ENCODE peak calls at places on chromosomes 7 and 10, in nine cellular contexts. J is suprapubic skin, V is SK-N-SH, G is spleen, A is stomach, R is sigmoid colon, H is endothelial cell of umbilical vein, D is GM12878, O is K562. X is an unnamed sample.
A peak's percentile ranks its signal among the peaks of the same experiment; 100 is the strongest.

GRCh38 chr10:125087897-125088215 is 72.5 kb downstream of the CTBP2 start:
- DNase-seq in J (no peak), V (no peak), G (no peak), A (peak; percentile 20), R (peak; percentile 57), H (no peak), D (no peak), O (no peak), X (no peak)

GRCh38 chr10:103758294-103758681 is 97.1 kb downstream of the SH3PXD2A start:
- DNase-seq in J (no peak), V (no peak), G (no peak), A (no peak), R (no peak), H (peak; percentile 44), D (no peak), O (no peak), X (no peak)

GRCh38 chr10:93548376-93549071 is 17.9 kb upstream of the FFAR4 start:
- DNase-seq in J (no peak), V (no peak), G (no peak), A (no peak), R (no peak), H (peak; percentile 50), D (no peak), O (no peak), X (no peak)

GRCh38 chr10:49550563-49550962 is 11.6 kb upstream of the ERCC6 start:
- DNase-seq in J (no peak), V (no peak), G (no peak), A (no peak), R (no peak), H (peak; percentile 64), D (no peak), O (no peak), X (no peak)

GRCh38 chr10:79273603-79274002 is 73.7 kb upstream of the PPIF start:
- DNase-seq in J (no peak), V (no peak), G (no peak), A (no peak), R (peak; percentile 79), H (no peak), D (no peak), O (no peak), X (no peak)

GRCh38 chr7:71682181-71682580 is 550.2 kb downstream of the GALNT17 start:
- DNase-seq in J (no peak), V (no peak), G (no peak), A (no peak), R (no peak), H (no peak), D (no peak), O (no peak), X (no peak)

GRCh38 chr7:17948503-17949238 is 8.4 kb upstream of the SNX13 start:
- DNase-seq in J (no peak), V (no peak), G (no peak), A (no peak), R (no peak), H (no peak), D (no peak), O (no peak), X (no peak)

GRCh38 chr7:147539685-147540084 is 1050.9 kb upstream of the C7orf33 start:
- DNase-seq in J (no peak), V (no peak), G (no peak), A (no peak), R (no peak), H (no peak), D (no peak), O (no peak), X (no peak)

GRCh38 chr10:78231930-78232329 is 198.3 kb downstream of the RPS24 start:
- DNase-seq in J (no peak), V (no peak), G (no peak), A (no peak), R (no peak), H (no peak), D (no peak), O (no peak), X (no peak)

GRCh38 chr10:5510281-5511072 is 11.1 kb upstream of the CALML5 start:
- DNase-seq in J (no peak), V (no peak), G (no peak), A (no peak), R (peak; percentile 68), H (no peak), D (no peak), O (no peak), X (no peak)

GRCh38 chr10:74322565-74322964 is 171.5 kb downstream of the ADK start:
- DNase-seq in J (no peak), V (no peak), G (no peak), A (no peak), R (no peak), H (no peak), D (no peak), O (no peak), X (no peak)

GRCh38 chr10:110368002-110368401 is 63.3 kb upstream of the SMNDC1 start:
- DNase-seq in J (no peak), V (no peak), G (no peak), A (no peak), R (no peak), H (peak; percentile 86), D (no peak), O (peak; percentile 60), X (no peak)

GRCh38 chr7:1945558-1945957 is 275.5 kb downstream of the ELFN1 start:
- DNase-seq in J (no peak), V (no peak), G (peak; percentile 71), A (no peak), R (peak; percentile 11), H (no peak), D (no peak), O (no peak), X (no peak)

GRCh38 chr10:96122824-96123223 is 7.3 kb upstream of the ZNF518A start:
- DNase-seq in J (no peak), V (no peak), G (no peak), A (no peak), R (no peak), H (peak; percentile 14), D (no peak), O (no peak), X (no peak)

GRCh38 chr10:116728526-116729096 is 13.8 kb downstream of the HSPA12A start:
- DNase-seq in J (no peak), V (no peak), G (no peak), A (no peak), R (peak; percentile 42), H (no peak), D (no peak), O (no peak), X (no peak)

GRCh38 chr7:83072576-83073517 is 89.8 kb downstream of the PCLO start:
- DNase-seq in J (no peak), V (peak; percentile 25), G (no peak), A (no peak), R (no peak), H (no peak), D (no peak), O (no peak), X (no peak)

GRCh38 chr10:100307716-100308115 is 21.2 kb upstream of the BLOC1S2 start:
- DNase-seq in J (no peak), V (no peak), G (no peak), A (no peak), R (no peak), H (no peak), D (no peak), O (no peak), X (no peak)

GRCh38 chr7:30241767-30242166 is 42.6 kb upstream of the ZNRF2 start:
- DNase-seq in J (no peak), V (no peak), G (no peak), A (no peak), R (no peak), H (no peak), D (no peak), O (no peak), X (no peak)

DNA sequence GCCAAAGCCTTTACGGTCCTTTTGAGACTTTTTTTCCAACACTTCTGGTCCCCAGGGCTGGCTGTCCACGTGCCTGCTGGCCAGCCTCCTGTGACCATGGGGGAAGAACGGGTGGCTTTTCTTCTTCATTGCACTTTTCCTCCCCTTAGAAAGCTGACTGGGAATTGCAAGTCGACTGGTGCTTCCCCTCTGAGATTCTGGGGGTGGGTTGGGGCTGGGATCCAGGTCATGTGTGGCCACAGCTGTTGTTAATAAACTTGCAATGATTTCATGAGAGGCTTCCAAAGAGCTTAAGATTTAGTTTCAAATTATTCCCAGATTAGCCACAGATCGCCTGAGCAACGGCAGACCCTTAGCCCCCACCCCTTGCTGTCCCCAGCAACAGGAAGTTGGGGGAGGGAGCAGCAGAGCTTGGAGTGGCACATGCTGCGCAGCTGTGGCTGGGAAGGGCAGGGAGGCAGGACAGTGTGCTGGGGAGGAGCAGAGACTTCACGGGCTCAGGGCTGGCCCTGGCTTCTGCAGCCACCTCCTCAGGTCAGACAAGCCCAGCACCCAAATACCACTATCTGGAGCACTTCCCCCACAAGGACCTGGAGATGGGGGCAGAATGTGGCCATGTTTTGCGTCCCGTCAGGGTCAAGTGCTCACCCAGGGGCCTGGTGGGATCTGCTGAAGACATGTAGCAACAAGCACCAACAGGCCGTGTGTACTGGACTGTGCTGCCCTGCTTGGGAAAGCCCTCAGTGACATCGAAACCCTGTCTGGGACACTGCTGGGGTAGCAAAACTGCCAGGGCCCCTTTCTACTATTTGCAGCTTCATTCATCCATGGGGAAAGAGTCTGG is 147.1 kb downstream of the RNF216 start:
- DNase-seq in J (peak; percentile 90), V (peak; percentile 93), G (peak; percentile 80), A (no peak), R (peak; percentile 86), H (peak; percentile 50), D (no peak), O (no peak), X (peak; percentile 93)
- TF ChIP-seq POLR2AphosphoS5 in J (peak; percentile 40), V (peak; percentile 96), G (peak; percentile 57), A (no peak), R (no peak), H (no peak), D (no peak), O (no peak), X (peak; percentile 84)

GRCh38 chr10:63724922-63725321 is 203.7 kb downstream of the REEP3 start:
- DNase-seq in J (no peak), V (no peak), G (no peak), A (no peak), R (no peak), H (no peak), D (no peak), O (no peak), X (no peak)
- TF ChIP-seq CTCF in J (no peak), V (peak; percentile 14), G (no peak), A (no peak), R (no peak), H (no peak), D (peak; percentile 6), O (peak; percentile 25), X (no peak)

DNA sequence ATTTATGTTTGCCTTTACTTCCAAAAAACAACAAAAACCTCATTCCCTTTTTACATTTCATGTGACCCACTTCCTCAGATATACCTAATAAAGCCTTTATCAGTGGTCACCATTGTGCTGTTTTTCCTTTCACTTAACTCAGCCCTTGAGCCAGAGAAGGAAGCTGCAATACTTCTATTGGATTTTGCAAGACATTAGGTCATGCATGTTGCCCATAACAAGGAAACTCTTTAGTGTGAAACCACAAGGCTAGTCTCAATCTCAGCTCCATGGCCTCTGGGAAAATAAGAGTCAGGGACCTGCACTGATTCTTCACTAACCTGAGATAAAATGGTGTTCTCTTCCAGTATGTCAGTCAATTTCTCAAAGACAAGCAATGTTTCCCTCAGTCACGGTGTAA is 27.8 kb downstream of the STEAP4 start:
- DNase-seq in J (no peak), V (no peak), G (no peak), A (no peak), R (no peak), H (peak; percentile 74), D (no peak), O (no peak), X (no peak)
- TF ChIP-seq POLR2AphosphoS5 in J (no peak), V (no peak), G (peak; percentile 46), A (peak; percentile 34), R (no peak), H (no peak), D (no peak), O (no peak), X (no peak)

GRCh38 chr7:134632052-134632451 is 14.6 kb upstream of the BPGM start:
- DNase-seq in J (no peak), V (no peak), G (no peak), A (no peak), R (no peak), H (no peak), D (no peak), O (no peak), X (no peak)
- TF ChIP-seq CTCF in J (no peak), V (no peak), G (no peak), A (no peak), R (no peak), H (no peak), D (no peak), O (no peak), X (no peak)